ENCODE peak calls at places on chromosomes 1 and 21, in ten cellular contexts. O is cerebellar cortex, A is AG08396, P is Peyer's patch, B is endothelial cell, E is adrenal gland, D is tibial nerve, U is DMS 273 treated with DMSO at 0.1 percent for 48 hours, F is neural progenitor cell, X is NB4. H is an unnamed sample.

GRCh38 chr1:1433804-1434130 is 1.7 kb upstream of the VWA1 start:
- DNase-seq in D (no peak), U (no peak), B (no peak), A (peak; percentile 62), O (no peak), X (peak; percentile 47), P (no peak), E (no peak), F (peak; percentile 45), H (no peak)

GRCh38 chr1:193769609-193770008 is 583.2 kb upstream of the B3GALT2 start:
- DNase-seq in U (no peak), A (no peak), P (no peak), O (no peak), E (no peak), D (no peak), B (no peak), F (no peak), X (no peak), H (no peak)

GRCh38 chr1:54404939-54405880 is 984 bp downstream of the SSBP3 start:
- DNase-seq in A (peak; percentile 52), P (peak; percentile 67), B (peak; percentile 33), U (no peak), O (peak; percentile 53), F (peak; percentile 71), X (peak; percentile 64), D (no peak), E (peak; percentile 65), H (no peak)

GRCh38 chr21:34129039-34129891 is 55.9 kb downstream of the MRPS6 start:
- DNase-seq in F (peak; percentile 73), O (peak; percentile 93), A (peak; percentile 56), X (no peak), D (peak; percentile 38), U (peak; percentile 82), B (peak; percentile 21), P (no peak), E (peak; percentile 90), H (no peak)

GRCh38 chr1:230120949-230121381 is 53.9 kb downstream of the GALNT2 start:
- DNase-seq in U (no peak), X (peak; percentile 26), D (peak; percentile 49), O (peak; percentile 21), A (no peak), P (no peak), E (no peak), F (peak; percentile 47), B (peak; percentile 50), H (no peak)

GRCh38 chr1:8706995-8707396 is 110.4 kb downstream of the RERE start:
- DNase-seq in O (no peak), U (peak; percentile 97), X (no peak), P (no peak), F (peak; percentile 36), E (no peak), D (no peak), B (no peak), A (no peak), H (no peak)

GRCh38 chr21:26845066-26845749 is at the start of gene ADAMTS1:
- DNase-seq in E (peak; percentile 89), B (peak; percentile 88), F (peak; percentile 95), U (no peak), X (no peak), A (peak; percentile 95), D (peak; percentile 93), O (peak; percentile 82), P (peak; percentile 77), H (peak; percentile 80)

GRCh38 chr1:207316141-207316540 is 5.3 kb upstream of the CD55 start:
- DNase-seq in B (no peak), F (no peak), P (no peak), D (no peak), A (no peak), O (no peak), U (no peak), E (no peak), X (peak; percentile 7), H (no peak)

GRCh38 chr1:10866314-10867091 is 70.1 kb upstream of the CASZ1 start:
- DNase-seq in A (peak; percentile 61), U (no peak), X (peak; percentile 49), O (peak; percentile 25), F (peak; percentile 75), D (no peak), P (peak; percentile 62), E (peak; percentile 59), B (peak; percentile 27), H (no peak)

GRCh38 chr1:12604114-12604874 is 13.7 kb downstream of the DHRS3 start:
- DNase-seq in F (no peak), O (no peak), P (no peak), X (peak; percentile 92), B (peak; percentile 42), D (no peak), E (peak; percentile 89), U (no peak), A (peak; percentile 84), H (no peak)

GRCh38 chr1:245798367-245798747 is 643.6 kb downstream of the KIF26B start:
- DNase-seq in P (no peak), O (no peak), F (no peak), U (no peak), E (no peak), D (no peak), B (no peak), A (no peak), X (no peak), H (no peak)

GRCh38 chr1:14850563-14850962 is 252.1 kb downstream of the KAZN start:
- DNase-seq in F (no peak), U (no peak), X (peak; percentile 42), A (no peak), E (no peak), P (no peak), D (no peak), B (no peak), O (peak; percentile 62), H (no peak)

GRCh38 chr1:75725256-75725655 is 747 bp downstream of the ACADM start:
- DNase-seq in X (peak; percentile 42), E (no peak), A (no peak), F (no peak), B (no peak), D (no peak), O (peak; percentile 45), U (no peak), P (no peak), H (no peak)

GRCh38 chr1:67575861-67576260 is 109.1 kb upstream of the GADD45A start:
- DNase-seq in P (no peak), U (peak; percentile 71), D (no peak), F (no peak), B (no peak), E (no peak), X (no peak), A (peak; percentile 63), O (no peak), H (no peak)

GRCh38 chr1:28087614-28088167 is 719 bp downstream of the EYA3 start:
- DNase-seq in O (no peak), P (peak; percentile 46), B (peak; percentile 22), F (peak; percentile 63), D (no peak), E (no peak), A (peak; percentile 16), U (no peak), X (peak; percentile 58), H (no peak)

GRCh38 chr1:30834249-30834648 is 74.3 kb downstream of the SDC3 start:
- DNase-seq in F (no peak), E (no peak), A (no peak), B (no peak), U (no peak), X (no peak), P (no peak), O (no peak), D (no peak), H (no peak)

GRCh38 chr1:6235302-6235680 is 473 bp downstream of the ICMT start:
- DNase-seq in D (no peak), E (peak; percentile 63), A (no peak), O (no peak), X (no peak), F (no peak), P (peak; percentile 86), B (no peak), U (no peak), H (no peak)

GRCh38 chr1:2070800-2071530 is 20.8 kb downstream of the PRKCZ start:
- DNase-seq in D (no peak), A (no peak), O (no peak), E (no peak), P (no peak), F (no peak), X (no peak), U (no peak), B (no peak), H (no peak)

GRCh38 chr1:6460349-6461236 is 5.4 kb downstream of the TNFRSF25 start:
- DNase-seq in D (no peak), P (no peak), X (no peak), B (no peak), E (no peak), U (no peak), O (no peak), F (no peak), A (no peak), H (no peak)

GRCh38 chr1:225470691-225471452 is 43.0 kb upstream of the LBR start:
- DNase-seq in E (peak; percentile 47), B (no peak), D (no peak), F (no peak), O (no peak), P (no peak), X (no peak), A (no peak), U (no peak), H (no peak)

GRCh38 chr1:3042481-3042880 is 21.2 kb downstream of the ACTRT2 start:
- DNase-seq in B (no peak), E (no peak), D (no peak), F (no peak), P (no peak), A (no peak), X (no peak), U (no peak), O (no peak), H (no peak)

GRCh38 chr1:8412183-8412831 is 94.4 kb downstream of the SLC45A1 start:
- DNase-seq in P (no peak), F (no peak), A (peak; percentile 48), X (no peak), D (peak; percentile 53), E (no peak), U (no peak), O (no peak), B (no peak), H (no peak)

GRCh38 chr1:36743286-36744005 is 260.7 kb upstream of the CSF3R start:
- DNase-seq in O (no peak), D (no peak), B (no peak), P (no peak), F (no peak), X (no peak), A (no peak), U (peak; percentile 79), E (no peak), H (no peak)

GRCh38 chr21:42233067-42233981 is 14.4 kb downstream of the ABCG1 start:
- DNase-seq in U (no peak), B (peak; percentile 53), O (peak; percentile 41), P (peak; percentile 68), X (peak; percentile 75), A (peak; percentile 47), F (no peak), D (peak; percentile 74), E (peak; percentile 91), H (no peak)

GRCh38 chr1:97947751-97948150 is 26.9 kb upstream of the DPYD start:
- DNase-seq in O (no peak), X (no peak), A (no peak), U (no peak), E (no peak), B (no peak), P (no peak), D (no peak), F (no peak), H (no peak)

GRCh38 chr1:53638641-53639035 is 100.3 kb downstream of the GLIS1 start:
- DNase-seq in D (no peak), A (no peak), O (no peak), E (no peak), F (no peak), U (no peak), P (no peak), B (no peak), X (peak; percentile 13), H (no peak)

GRCh38 chr21:36126166-36126565 is 8.7 kb upstream of the CBR3 start:
- DNase-seq in F (no peak), B (no peak), O (no peak), P (no peak), D (no peak), X (no peak), A (no peak), E (no peak), U (no peak), H (no peak)

GRCh38 chr1:245895455-245895959 is 611.6 kb downstream of the SMYD3 start:
- DNase-seq in D (no peak), F (no peak), U (no peak), O (no peak), X (no peak), E (no peak), A (no peak), P (no peak), B (no peak), H (no peak)